ENCODE peak calls at places on chromosomes 4 and X, in seven cellular contexts. W is thyroid gland, H is thoracic aorta, L is fibroblast of mammary gland, E is suprapubic skin, I is endothelial cell, O is MM.1S. G is an unnamed sample.

GRCh38 chr4:55177461-55177860 is 52.1 kb upstream of the KDR start:
- DNase-seq in H (no peak), O (no peak), E (no peak), L (no peak), I (no peak), W (no peak), G (no peak)

GRCh38 chr4:134935320-134935719 is 733.7 kb upstream of the PABPC4L start:
- DNase-seq in I (peak), H (no peak), E (no peak), L (no peak), W (no peak), O (peak), G (no peak)

GRCh38 chr4:45518832-45519231 is 605.0 kb downstream of the GABRG1 start:
- DNase-seq in W (no peak), I (no peak), E (no peak), H (no peak), L (no peak), O (no peak), G (no peak)

GRCh38 chr4:55512922-55513571 is 33.7 kb downstream of the CLOCK start:
- DNase-seq in H (no peak), E (no peak), W (no peak), O (no peak), I (no peak), L (peak), G (no peak)

GRCh38 chr4:78218260-78218659 is 161.1 kb downstream of the FRAS1 start:
- DNase-seq in H (no peak), O (no peak), I (no peak), E (no peak), W (no peak), L (no peak), G (no peak)

GRCh38 chr4:166415749-166416148 is 542.7 kb downstream of the TLL1 start:
- DNase-seq in L (no peak), E (no peak), I (no peak), O (no peak), W (no peak), H (no peak), G (no peak)

GRCh38 chr4:7287918-7288280 is 95.6 kb downstream of the SORCS2 start:
- DNase-seq in O (no peak), H (no peak), I (no peak), W (no peak), L (no peak), E (no peak), G (no peak)

GRCh38 chr4:80255374-80256095 is 10.9 kb upstream of the FGF5 start:
- DNase-seq in L (peak), I (no peak), O (no peak), H (no peak), W (no peak), E (no peak), G (no peak)

GRCh38 chr4:165129924-165130323 is 17.3 kb upstream of the TMEM192 start:
- DNase-seq in W (no peak), H (no peak), E (no peak), I (no peak), L (no peak), O (no peak), G (no peak)

GRCh38 chr4:140719022-140719421 is 37.2 kb downstream of the TBC1D9 start:
- DNase-seq in E (no peak), I (no peak), H (no peak), L (peak), O (no peak), W (no peak), G (no peak)

GRCh38 chr4:3451956-3452355 is 10.2 kb downstream of the HGFAC start:
- DNase-seq in E (no peak), H (no peak), W (no peak), I (no peak), L (peak), O (no peak), G (no peak)

GRCh38 chr4:170671171-170671570 is 581.4 kb upstream of the AADAT start:
- DNase-seq in I (no peak), O (peak), L (no peak), E (no peak), W (no peak), H (no peak), G (no peak)

GRCh38 chr4:5943561-5943960 is 50.7 kb upstream of the CRMP1 start:
- DNase-seq in L (no peak), H (no peak), E (no peak), O (no peak), I (no peak), W (no peak), G (no peak)

GRCh38 chr4:187017156-187017555 is 293.5 kb upstream of the FAT1 start:
- DNase-seq in W (no peak), H (no peak), L (no peak), I (no peak), O (no peak), E (no peak), G (no peak)

GRCh38 chr4:183434264-183435045 is 10.0 kb upstream of the CDKN2AIP start:
- DNase-seq in I (no peak), L (no peak), H (no peak), E (no peak), O (no peak), W (no peak), G (no peak)

GRCh38 chr4:129362685-129363274 is 266.8 kb downstream of the C4orf33 start:
- DNase-seq in H (peak), I (peak), O (peak), E (no peak), W (peak), L (peak), G (peak)

GRCh38 chr4:56505269-56506109 is at the start of gene ARL9:
- DNase-seq in O (no peak), L (peak), H (peak), I (peak), E (peak), W (peak), G (peak)

GRCh38 chrX:131633285-131633917 is 89.5 kb downstream of the OR13H1 start:
- DNase-seq in I (peak), E (no peak), H (no peak), W (peak), L (peak), O (peak), G (peak)

GRCh38 chr4:25859429-25860148 is 3.2 kb downstream of the SEL1L3 start:
- DNase-seq in O (peak), H (no peak), L (no peak), W (no peak), E (no peak), I (no peak), G (peak)

GRCh38 chrX:107574711-107575110 is 53.6 kb upstream of the PRPS1 start:
- DNase-seq in H (no peak), O (no peak), L (peak), E (no peak), I (no peak), W (no peak), G (no peak)

GRCh38 chr4:7170012-7170411 is 22.3 kb upstream of the SORCS2 start:
- DNase-seq in L (no peak), O (no peak), I (no peak), E (no peak), H (no peak), W (no peak), G (no peak)

GRCh38 chr4:65482410-65482809 is 187.9 kb downstream of the EPHA5 start:
- DNase-seq in W (no peak), L (peak), H (no peak), O (no peak), I (no peak), E (no peak), G (no peak)

DNA sequence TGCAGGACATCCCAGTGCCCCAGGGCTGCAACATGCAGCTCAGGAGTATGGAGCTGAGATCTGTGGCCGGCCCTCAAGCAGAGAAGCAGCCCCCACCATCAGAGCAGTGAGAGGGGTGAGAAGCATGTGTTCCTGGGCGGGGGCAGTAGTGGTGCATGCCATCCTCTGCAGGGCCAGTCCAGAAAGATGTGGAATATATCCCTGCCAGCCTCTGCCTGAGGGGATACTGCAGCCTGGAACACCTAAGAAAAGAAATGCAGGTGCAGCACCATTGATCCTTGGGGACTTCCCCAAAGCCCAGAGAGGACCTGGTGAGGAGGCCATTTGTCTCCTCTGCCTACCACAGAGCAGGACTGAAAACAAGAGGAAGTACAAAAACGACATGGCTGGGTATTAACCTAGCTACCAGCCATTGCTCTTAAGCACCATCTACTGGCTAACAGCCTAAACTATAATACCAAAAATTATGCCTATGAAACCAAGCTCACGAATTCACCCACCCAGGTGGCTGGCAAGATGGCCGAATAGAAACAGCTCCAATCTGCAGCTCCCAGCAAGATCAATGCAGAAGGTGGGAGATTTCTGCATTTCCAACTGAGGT is 158.8 kb downstream of the ADGRA3 start:
- DNase-seq in O (peak), W (no peak), E (no peak), L (peak), I (no peak), H (no peak), G (peak)
- TF ChIP-seq CTCF in O (peak), W (no peak), E (no peak), L (peak), I (no peak), H (no peak), G (peak)

DNA sequence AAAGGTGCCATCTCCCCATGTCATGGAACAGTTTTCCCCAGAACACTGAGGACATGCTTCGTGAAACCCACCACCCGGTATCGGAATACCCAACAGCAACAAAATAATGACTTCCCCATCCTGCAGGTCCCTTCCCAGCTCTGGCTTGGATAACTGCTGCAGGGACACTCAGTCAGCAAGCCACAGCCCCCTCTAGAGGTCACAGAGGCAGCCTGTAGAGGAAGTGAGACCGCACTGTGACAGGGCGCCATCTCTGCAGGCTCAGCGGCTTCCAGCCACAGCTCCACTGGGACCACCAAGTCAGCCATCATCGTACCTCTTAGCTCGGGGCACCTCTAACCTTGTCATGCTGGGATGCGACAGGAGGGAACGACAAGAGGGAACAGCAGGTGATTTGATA is 315.9 kb downstream of the LDB2 start:
- DNase-seq in W (no peak), H (no peak), I (peak), O (no peak), L (no peak), E (no peak), G (no peak)
- TF ChIP-seq CTCF in W (no peak), H (no peak), I (no peak), O (no peak), L (peak), E (no peak), G (no peak)

DNA sequence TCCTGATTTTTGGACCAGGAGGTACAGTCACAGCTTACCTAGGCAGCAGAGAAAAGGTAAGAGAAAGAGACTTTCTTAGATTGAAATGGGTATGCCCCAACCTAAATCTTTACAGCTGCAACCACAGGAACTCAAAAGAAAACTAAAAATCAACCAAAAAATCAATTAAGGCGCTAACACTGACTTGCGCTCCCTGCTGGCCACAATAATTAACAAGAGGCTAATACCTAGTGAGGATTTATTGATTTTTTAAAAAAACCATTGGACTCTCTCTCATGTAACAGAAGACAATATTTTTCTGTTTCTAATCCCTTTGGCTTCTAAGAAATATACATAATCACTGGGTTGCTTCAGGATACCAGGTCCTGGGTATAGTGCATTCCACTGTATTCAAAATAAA is 153.9 kb upstream of the TENM3 start:
- DNase-seq in H (no peak), W (peak), E (no peak), I (peak), O (peak), L (peak), G (peak)
- TF ChIP-seq CTCF in H (no peak), W (no peak), E (no peak), I (peak), O (peak), L (peak), G (peak)

GRCh38 chr4:2331519-2332200 is 69.8 kb upstream of the MXD4 start:
- DNase-seq in I (no peak), O (no peak), H (no peak), L (no peak), E (no peak), W (no peak), G (no peak)

GRCh38 chr4:2331043-2331420 is 69.1 kb upstream of the MXD4 start:
- DNase-seq in I (no peak), E (no peak), O (no peak), W (no peak), L (no peak), H (no peak), G (no peak)

GRCh38 chr4:2332976-2333319 is 71.0 kb upstream of the MXD4 start:
- DNase-seq in H (no peak), L (no peak), O (no peak), E (no peak), I (no peak), W (no peak), G (no peak)

GRCh38 chr4:2332201-2332975 is 70.5 kb upstream of the MXD4 start:
- DNase-seq in I (no peak), O (no peak), E (no peak), L (no peak), W (no peak), H (no peak), G (no peak)

GRCh38 chr4:2330119-2331042 is 68.5 kb upstream of the MXD4 start:
- DNase-seq in L (peak), H (no peak), E (no peak), W (no peak), I (no peak), O (no peak), G (no peak)
- TF ChIP-seq CTCF in L (peak), H (no peak), E (no peak), W (no peak), I (no peak), O (no peak), G (no peak)

DNA sequence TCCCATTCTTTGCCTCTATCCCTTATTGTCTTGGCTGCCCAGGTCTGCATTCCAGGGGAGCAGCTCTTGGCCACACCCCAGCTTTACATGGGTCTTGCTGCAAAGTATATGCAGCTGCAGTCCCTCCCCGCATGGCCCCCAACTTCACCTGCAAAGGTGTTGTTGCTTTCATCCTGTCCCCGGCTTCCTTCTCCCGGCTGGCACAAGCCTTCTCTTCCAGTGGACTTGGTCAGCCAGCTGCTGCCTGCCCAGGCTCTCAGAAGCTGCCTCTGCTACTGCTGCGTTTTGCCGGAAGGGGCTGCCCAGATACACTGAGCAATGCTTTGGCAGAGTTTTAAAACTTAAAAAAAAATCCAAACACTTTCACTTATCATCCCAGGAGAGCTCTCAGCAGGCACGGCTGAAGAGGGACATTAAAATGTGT is 121.2 kb upstream of the PDLIM3 start:
- DNase-seq in L (peak), H (no peak), W (peak), E (no peak), I (no peak), O (no peak), G (no peak)
- TF ChIP-seq CTCF in L (peak), H (peak), W (peak), E (peak), I (no peak), O (no peak), G (no peak)

G was measured in GM13977.